ENCODE peak calls at places on chromosomes 3 and 15, in seven cellular contexts. A, P, W, Y, R, V and S are unnamed samples.
A peak's percentile ranks its signal among the peaks of the same experiment; 100 is the strongest.

GRCh38 chr15:45254405-45255293 is 2.6 kb downstream of the SLC28A2 start:
- DNase-seq in A (peak; percentile 35), P (no peak), W (no peak), Y (no peak), R (no peak), V (peak; percentile 29), S (no peak)

GRCh38 chr3:94036909-94037507 is 8.6 kb upstream of the STX19 start:
- DNase-seq in A (peak; percentile 74), P (no peak), W (no peak), Y (peak; percentile 40), R (no peak), V (no peak), S (no peak)

GRCh38 chr3:24513463-24513862 is 18.8 kb upstream of the THRB start:
- DNase-seq in A (peak; percentile 50), P (no peak), W (no peak), Y (peak; percentile 42), R (no peak), V (peak; percentile 31), S (no peak)

GRCh38 chr3:58214484-58215316 is 3.9 kb upstream of the DNASE1L3 start:
- DNase-seq in A (peak; percentile 70), P (no peak), W (no peak), Y (no peak), R (no peak), V (no peak), S (no peak)

GRCh38 chr3:179088306-179088705 is 16.7 kb upstream of the ZMAT3 start:
- DNase-seq in A (no peak), P (no peak), W (no peak), Y (no peak), R (no peak), V (no peak), S (no peak)

GRCh38 chr3:46705751-46706572 is 4.8 kb downstream of the TMIE start:
- DNase-seq in A (peak; percentile 47), P (peak; percentile 17), W (no peak), Y (peak; percentile 62), R (no peak), V (peak; percentile 28), S (peak; percentile 13)

GRCh38 chr3:42024578-42025387 is 62.9 kb upstream of the ULK4 start:
- DNase-seq in A (peak; percentile 25), P (no peak), W (no peak), Y (no peak), R (no peak), V (no peak), S (no peak)

GRCh38 chr15:98903377-98904018 is 104.1 kb downstream of the PGPEP1L start:
- DNase-seq in A (peak; percentile 84), P (no peak), W (no peak), Y (peak; percentile 74), R (no peak), V (no peak), S (no peak)

GRCh38 chr15:44034334-44034733 is 160.7 kb downstream of the FRMD5 start:
- DNase-seq in A (peak; percentile 55), P (no peak), W (no peak), Y (no peak), R (no peak), V (no peak), S (no peak)

GRCh38 chr3:72440491-72440890 is 407.8 kb downstream of the SHQ1 start:
- DNase-seq in A (no peak), P (no peak), W (no peak), Y (no peak), R (no peak), V (no peak), S (no peak)

GRCh38 chr15:30958219-30958618 is 33.2 kb downstream of the MTMR10 start:
- DNase-seq in A (no peak), P (no peak), W (no peak), Y (no peak), R (no peak), V (no peak), S (no peak)

GRCh38 chr3:38640661-38641441 is 8.6 kb downstream of the SCN5A start:
- DNase-seq in A (no peak), P (peak; percentile 5), W (no peak), Y (no peak), R (no peak), V (no peak), S (no peak)

GRCh38 chr3:49013113-49013737 is 5.2 kb downstream of the DALRD3 start:
- DNase-seq in A (no peak), P (no peak), W (no peak), Y (no peak), R (no peak), V (no peak), S (no peak)

GRCh38 chr3:58369876-58370275 is 37.2 kb downstream of the PXK start:
- DNase-seq in A (no peak), P (no peak), W (no peak), Y (no peak), R (no peak), V (no peak), S (no peak)

GRCh38 chr15:45891766-45892165 is 256.9 kb downstream of the SQOR start:
- DNase-seq in A (no peak), P (peak; percentile 27), W (peak; percentile 34), Y (no peak), R (no peak), V (peak; percentile 28), S (peak; percentile 18)

GRCh38 chr3:133445111-133445510 is 45.3 kb downstream of the BFSP2 start:
- DNase-seq in A (no peak), P (no peak), W (no peak), Y (no peak), R (no peak), V (no peak), S (no peak)

GRCh38 chr3:89440351-89440750 is 332.9 kb downstream of the EPHA3 start:
- DNase-seq in A (no peak), P (no peak), W (no peak), Y (no peak), R (no peak), V (no peak), S (no peak)

GRCh38 chr15:25481208-25481862 is 42.5 kb upstream of the UBE3A start:
- DNase-seq in A (no peak), P (no peak), W (no peak), Y (no peak), R (no peak), V (no peak), S (no peak)

GRCh38 chr3:51559266-51559907 is 20.9 kb downstream of the RAD54L2 start:
- DNase-seq in A (peak; percentile 71), P (no peak), W (no peak), Y (no peak), R (no peak), V (no peak), S (no peak)

GRCh38 chr3:107650788-107651187 is 128.0 kb downstream of the BBX start:
- DNase-seq in A (no peak), P (no peak), W (no peak), Y (no peak), R (no peak), V (no peak), S (no peak)

GRCh38 chr3:194631696-194632095 is 1.5 kb downstream of the TMEM44 start:
- DNase-seq in A (no peak), P (no peak), W (no peak), Y (no peak), R (no peak), V (no peak), S (no peak)

GRCh38 chr15:91329914-91330313 is 229.9 kb downstream of the SV2B start:
- DNase-seq in A (no peak), P (no peak), W (no peak), Y (no peak), R (no peak), V (no peak), S (no peak)

GRCh38 chr15:43420876-43421275 is 50.0 kb downstream of the TUBGCP4 start:
- DNase-seq in A (no peak), P (no peak), W (no peak), Y (no peak), R (no peak), V (no peak), S (no peak)

GRCh38 chr15:42053010-42053409 is 32.2 kb upstream of the PLA2G4E start:
- DNase-seq in A (no peak), P (no peak), W (no peak), Y (no peak), R (no peak), V (no peak), S (no peak)

GRCh38 chr3:17949116-17949515 is 206.7 kb upstream of the TBC1D5 start:
- DNase-seq in A (no peak), P (no peak), W (no peak), Y (no peak), R (no peak), V (no peak), S (no peak)

GRCh38 chr3:49025793-49026520 is 3.2 kb downstream of the IMPDH2 start:
- DNase-seq in A (no peak), P (no peak), W (no peak), Y (no peak), R (no peak), V (no peak), S (no peak)

GRCh38 chr3:32401541-32402052 is 9.9 kb downstream of the CMTM7 start:
- DNase-seq in A (peak; percentile 74), P (peak; percentile 73), W (peak; percentile 74), Y (peak; percentile 75), R (peak; percentile 67), V (no peak), S (peak; percentile 83)

GRCh38 chr15:74933573-74933972 is 4.3 kb downstream of the COX5A start:
- DNase-seq in A (no peak), P (no peak), W (no peak), Y (no peak), R (no peak), V (no peak), S (no peak)

GRCh38 chr15:22956257-22956979 is 23.8 kb downstream of the CYFIP1 start:
- DNase-seq in A (peak; percentile 51), P (no peak), W (no peak), Y (no peak), R (no peak), V (no peak), S (no peak)